ENCODE peak calls at places on chromosome 10, in six cellular contexts. E, P, Z, B, K and C are unnamed samples.

GRCh38 chr10:103765168-103765567 is 90.2 kb downstream of the SH3PXD2A start:
- DNase-seq in B (no peak), P (no peak), K (no peak), Z (no peak), E (no peak), C (no peak)

GRCh38 chr10:79981673-79982485 is 33.0 kb upstream of the SFTPD start:
- DNase-seq in P (peak; percentile 48), Z (peak; percentile 74), K (peak; percentile 31), B (no peak), E (peak; percentile 55), C (peak; percentile 71)

GRCh38 chr10:77533887-77534278 is 103.7 kb downstream of the KCNMA1 start:
- DNase-seq in Z (peak; percentile 82), P (no peak), E (no peak), B (no peak), K (no peak), C (no peak)

GRCh38 chr10:57992321-57993077 is 275.2 kb downstream of the IPMK start:
- DNase-seq in B (no peak), K (no peak), P (no peak), E (no peak), Z (no peak), C (no peak)

GRCh38 chr10:44873156-44873555 is 38.0 kb upstream of the TMEM72 start:
- DNase-seq in P (no peak), E (no peak), B (no peak), K (no peak), Z (no peak), C (no peak)

GRCh38 chr10:6665847-6666246 is 85.8 kb upstream of the PRKCQ start:
- DNase-seq in P (no peak), E (no peak), K (no peak), Z (no peak), B (peak; percentile 23), C (no peak)

GRCh38 chr10:133309720-133310398 is 1.1 kb downstream of the ZNF511 start:
- DNase-seq in Z (peak; percentile 94), B (no peak), P (no peak), K (no peak), E (no peak), C (no peak)

GRCh38 chr10:72030762-72031543 is 57.4 kb downstream of the SPOCK2 start:
- DNase-seq in K (no peak), E (peak; percentile 68), Z (peak; percentile 53), B (no peak), P (peak; percentile 26), C (peak; percentile 88)

GRCh38 chr10:89633484-89633883 is 11.6 kb downstream of the PANK1 start:
- DNase-seq in P (no peak), K (no peak), E (no peak), Z (no peak), B (no peak), C (no peak)

GRCh38 chr10:132496360-132497082 is 41.1 kb upstream of the INPP5A start:
- DNase-seq in P (no peak), Z (no peak), K (no peak), B (no peak), E (no peak), C (no peak)

GRCh38 chr10:102831322-102832071 is 5.7 kb downstream of the CYP17A1 start:
- DNase-seq in Z (peak; percentile 75), P (no peak), E (no peak), K (no peak), B (no peak), C (no peak)

GRCh38 chr10:72638586-72639440 is 12.9 kb upstream of the MICU1 start:
- DNase-seq in Z (no peak), E (no peak), B (no peak), K (no peak), P (no peak), C (no peak)

GRCh38 chr10:86613905-86614304 is 40.4 kb upstream of the OPN4 start:
- DNase-seq in K (no peak), Z (no peak), E (no peak), P (no peak), B (no peak), C (no peak)

GRCh38 chr10:8590518-8590917 is 536.0 kb downstream of the GATA3 start:
- DNase-seq in B (no peak), P (no peak), E (no peak), Z (no peak), K (no peak), C (no peak)

GRCh38 chr10:7449063-7449695 is 38.3 kb upstream of the SFMBT2 start:
- DNase-seq in E (no peak), K (no peak), P (no peak), B (no peak), Z (no peak), C (no peak)